ENCODE peak calls at places on chromosomes 7 and 10, in eight cellular contexts. G, U, R, K, J, W, N and P are unnamed samples.

GRCh38 chr10:3417096-3417495 is 244.5 kb upstream of the PITRM1 start:
- DNase-seq in J (no peak), W (no peak), U (no peak), K (no peak), N (no peak), R (no peak), G (no peak), P (no peak)

GRCh38 chr10:59907918-59908807 is 1.8 kb upstream of the CCDC6 start:
- DNase-seq in U (peak), R (peak), K (peak), N (no peak), W (peak), G (peak), J (peak), P (no peak)

GRCh38 chr7:2622869-2623697 is 8.7 kb upstream of the TTYH3 start:
- DNase-seq in R (no peak), N (no peak), K (no peak), W (no peak), J (no peak), G (no peak), U (peak), P (no peak)

GRCh38 chr10:132584081-132584480 is 46.5 kb downstream of the INPP5A start:
- DNase-seq in G (no peak), R (no peak), U (no peak), W (no peak), K (no peak), N (no peak), J (no peak), P (no peak)

GRCh38 chr10:123862421-123863188 is 29.0 kb downstream of the CPXM2 start:
- DNase-seq in N (no peak), R (peak), K (no peak), J (no peak), U (no peak), W (no peak), G (no peak), P (no peak)

GRCh38 chr7:1385086-1385808 is 74.0 kb downstream of the MICALL2 start:
- DNase-seq in R (no peak), G (no peak), N (no peak), K (no peak), W (no peak), J (no peak), U (no peak), P (no peak)

GRCh38 chr7:92075455-92076158 is 58.7 kb downstream of the CYP51A1 start:
- DNase-seq in K (no peak), J (no peak), R (no peak), N (no peak), W (no peak), G (peak), U (no peak), P (no peak)

GRCh38 chr7:33418251-33418701 is 288.9 kb downstream of the BBS9 start:
- DNase-seq in N (no peak), U (no peak), G (no peak), W (no peak), K (no peak), R (peak), J (no peak), P (no peak)

GRCh38 chr10:24172909-24173308 is 36.0 kb upstream of the KIAA1217 start:
- DNase-seq in N (no peak), U (no peak), G (no peak), W (no peak), K (no peak), J (no peak), R (no peak), P (no peak)

GRCh38 chr7:96236198-96237039 is 85.5 kb downstream of the SLC25A13 start:
- DNase-seq in U (peak), J (no peak), W (peak), R (peak), N (no peak), K (no peak), G (no peak), P (no peak)

GRCh38 chr10:61958311-61958710 is 56.8 kb downstream of the ARID5B start:
- DNase-seq in R (no peak), N (no peak), U (no peak), W (no peak), K (no peak), G (no peak), J (no peak), P (no peak)

GRCh38 chr10:100829103-100829870 is 83.5 kb upstream of the SLF2 start:
- DNase-seq in U (no peak), J (no peak), W (no peak), G (peak), N (no peak), K (no peak), R (no peak), P (peak)

GRCh38 chr10:129771024-129771423 is 193.1 kb downstream of the EBF3 start:
- DNase-seq in R (no peak), G (no peak), U (no peak), J (no peak), K (no peak), N (no peak), W (no peak), P (no peak)

GRCh38 chr7:1312098-1313070 is 79.7 kb downstream of the UNCX start:
- DNase-seq in N (no peak), K (no peak), J (no peak), R (no peak), G (no peak), U (no peak), W (no peak), P (no peak)

GRCh38 chr7:16586081-16586874 is 59.3 kb downstream of the ANKMY2 start:
- DNase-seq in R (no peak), U (no peak), J (no peak), K (no peak), W (no peak), G (no peak), N (no peak), P (no peak)

GRCh38 chr7:17887286-17887685 is 53.0 kb downstream of the SNX13 start:
- DNase-seq in W (no peak), N (no peak), K (no peak), U (no peak), G (no peak), J (no peak), R (no peak), P (no peak)

GRCh38 chr7:14754631-14755030 is 147.9 kb downstream of the DGKB start:
- DNase-seq in U (no peak), R (peak), W (no peak), K (peak), G (no peak), N (no peak), J (no peak), P (no peak)

GRCh38 chr10:99993994-99994689 is 15.6 kb downstream of the DNMBP start:
- DNase-seq in G (peak), W (peak), R (peak), N (peak), U (peak), K (no peak), J (peak), P (peak)

GRCh38 chr7:85719981-85720963 is 533.4 kb upstream of the SEMA3D start:
- DNase-seq in U (no peak), N (no peak), K (no peak), W (no peak), J (no peak), G (no peak), R (peak), P (no peak)

GRCh38 chr7:158157460-158157859 is 430.2 kb downstream of the PTPRN2 start:
- DNase-seq in K (no peak), U (no peak), R (no peak), G (no peak), W (no peak), N (no peak), J (no peak), P (no peak)

GRCh38 chr10:131090761-131091661 is 220.5 kb downstream of the TCERG1L start:
- DNase-seq in N (no peak), J (no peak), R (no peak), U (no peak), G (no peak), W (no peak), K (peak), P (no peak)

GRCh38 chr7:131071786-131072504 is 255.7 kb upstream of the MKLN1 start:
- DNase-seq in R (no peak), U (no peak), J (no peak), K (no peak), N (no peak), W (peak), G (no peak), P (no peak)

GRCh38 chr7:106038289-106038688 is 73.8 kb downstream of the SYPL1 start:
- DNase-seq in N (no peak), K (no peak), U (no peak), J (no peak), R (no peak), W (no peak), G (no peak), P (no peak)